ENCODE peak calls at places on chromosomes 6 and 20, in ten cellular contexts. I is GM12878; H is CD4-positive, alpha-beta memory T cell; Q is ovary; R is upper lobe of right lung; N is left lung; T is colonic mucosa; B is adrenal gland; X is transverse colon; K is WERI-Rb-1. Y is an unnamed sample. For H3K27me3, the result is how much of the 10 kb centered on the place peaks cover.

GRCh38 chr6:159892053-159892452 is 1.3 kb downstream of the MAS1 start:
- DNase-seq in H (no peak), X (no peak), K (peak), N (no peak), Q (no peak), I (no peak), R (no peak), B (no peak), T (no peak), Y (no peak)

GRCh38 chr6:5466459-5466858 is 205.1 kb downstream of the FARS2 start:
- DNase-seq in I (no peak), R (no peak), H (no peak), N (no peak), B (no peak), K (no peak), T (no peak), Q (no peak), X (no peak), Y (no peak)

GRCh38 chr6:143677891-143678737 is at the start of gene PHACTR2:
- DNase-seq in K (peak), T (peak), I (no peak), B (peak), Q (peak), R (peak), X (peak), H (peak), N (peak), Y (peak)

GRCh38 chr6:150088481-150089154 is 19.7 kb upstream of the ULBP3 start:
- DNase-seq in Q (no peak), X (no peak), I (no peak), R (no peak), N (no peak), T (no peak), B (no peak), K (no peak), H (no peak), Y (no peak)

GRCh38 chr6:109869398-109870165 is 108.5 kb upstream of the GPR6 start:
- DNase-seq in K (no peak), H (no peak), X (no peak), T (no peak), I (no peak), Q (peak), R (no peak), B (peak), N (no peak), Y (no peak)

GRCh38 chr20:38790210-38791053 is 15.1 kb upstream of the PPP1R16B start:
- DNase-seq in X (no peak), H (no peak), R (no peak), T (no peak), N (no peak), K (peak), B (peak), I (no peak), Q (no peak), Y (no peak)

GRCh38 chr6:5580736-5581568 is 319.6 kb downstream of the FARS2 start:
- DNase-seq in H (no peak), T (no peak), K (no peak), Q (no peak), N (no peak), B (no peak), R (no peak), I (no peak), X (no peak), Y (no peak)

GRCh38 chr6:5981274-5982026 is 25.3 kb downstream of the NRN1 start:
- DNase-seq in T (no peak), H (no peak), X (no peak), R (no peak), B (no peak), N (no peak), K (no peak), Q (no peak), I (no peak), Y (no peak)

GRCh38 chr20:1822564-1823420 is 72.4 kb upstream of the SIRPA start:
- DNase-seq in K (no peak), B (no peak), T (no peak), R (no peak), I (no peak), Q (no peak), X (no peak), N (no peak), H (no peak), Y (no peak)

GRCh38 chr20:45254867-45255266 is 503 bp upstream of the SLPI start:
- DNase-seq in K (no peak), N (no peak), B (no peak), X (no peak), Q (no peak), R (no peak), T (no peak), I (no peak), H (no peak), Y (no peak)

GRCh38 chr20:4217349-4217761 is 202.0 kb upstream of the RNF24 start:
- DNase-seq in I (no peak), R (no peak), K (no peak), T (peak), Q (no peak), B (no peak), H (no peak), X (peak), N (no peak), Y (peak)

GRCh38 chr20:38106461-38106860 is 58.6 kb downstream of the TGM2 start:
- DNase-seq in X (no peak), I (no peak), R (no peak), H (no peak), B (no peak), K (no peak), N (no peak), Q (no peak), T (no peak), Y (no peak)

GRCh38 chr6:116218172-116218633 is 35.7 kb downstream of the TSPYL4 start:
- DNase-seq in X (no peak), H (peak), K (no peak), T (no peak), N (no peak), I (no peak), B (no peak), R (no peak), Q (no peak), Y (no peak)

GRCh38 chr6:144036064-144036873 is 28.2 kb upstream of the PLAGL1 start:
- DNase-seq in I (no peak), X (peak), N (peak), K (no peak), R (peak), B (peak), H (no peak), T (peak), Q (no peak), Y (peak)

GRCh38 chr20:41905186-41905585 is 287.0 kb upstream of the CHD6 start:
- DNase-seq in K (peak), H (no peak), X (no peak), B (no peak), Q (no peak), I (no peak), N (no peak), R (no peak), T (no peak), Y (no peak)

GRCh38 chr6:25369450-25370086 is 90.4 kb downstream of the CARMIL1 start:
- DNase-seq in X (peak), B (no peak), R (no peak), K (peak), I (no peak), H (peak), T (peak), Q (no peak), N (no peak), Y (peak)

GRCh38 chr20:41632896-41633295 is 14.7 kb upstream of the CHD6 start:
- DNase-seq in I (no peak), X (no peak), H (no peak), N (no peak), Q (no peak), R (no peak), K (no peak), T (no peak), B (no peak), Y (no peak)

GRCh38 chr6:73129653-73130443 is 95.4 kb downstream of the KHDC1L start:
- DNase-seq in R (peak), X (peak), H (peak), T (peak), I (peak), Q (peak), B (peak), K (peak), N (peak), Y (peak)

DNA sequence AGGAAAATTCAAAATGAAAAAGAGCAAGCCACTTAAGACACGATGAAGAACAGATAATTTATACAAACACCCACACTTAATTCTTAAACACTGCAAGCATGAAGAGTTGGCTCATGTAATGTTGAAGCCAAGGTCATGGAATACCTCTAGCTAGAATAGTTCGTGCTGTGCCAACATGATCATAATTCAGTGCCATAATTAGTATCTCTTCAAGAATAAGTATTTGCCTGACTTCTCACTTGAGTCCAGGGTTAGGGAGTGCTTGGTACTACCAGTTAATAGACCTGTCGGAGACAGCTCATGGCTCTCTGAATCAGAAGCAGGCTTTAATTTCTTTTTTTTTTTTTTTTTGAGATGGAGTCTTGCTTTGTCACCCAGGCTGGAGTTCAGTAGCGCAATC is 206.3 kb downstream of the UNC5CL start:
- DNase-seq in X (no peak), B (no peak), Q (no peak), K (no peak), I (no peak), N (no peak), H (no peak), T (no peak), R (no peak), Y (no peak)
- H3K27me3 ChIP-seq in X (under half), B (under half), Q (under half), K (under half), I (under half), N (under half), H (under half), T (under half), R (under half), Y (under half)

DNA sequence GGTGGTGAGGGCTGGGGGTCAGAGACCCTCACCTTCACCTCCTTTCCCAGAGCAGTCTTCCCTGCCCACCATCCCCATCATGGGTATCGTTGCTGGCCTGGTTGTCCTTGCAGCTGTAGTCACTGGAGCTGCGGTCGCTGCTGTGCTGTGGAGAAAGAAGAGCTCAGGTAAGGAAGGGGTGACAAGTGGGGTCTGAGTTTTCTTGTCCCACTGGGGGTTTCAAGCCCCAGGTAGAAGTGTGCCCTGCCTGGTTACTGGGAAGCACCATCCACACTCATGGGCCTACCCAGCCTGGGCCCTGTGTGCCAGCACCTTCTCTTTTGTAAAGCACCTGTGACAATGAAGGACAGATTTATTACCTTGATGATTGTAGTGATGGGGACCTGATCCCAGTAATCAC is 2.1 kb downstream of the HLA-G start:
- DNase-seq in T (no peak), R (no peak), K (no peak), I (no peak), N (no peak), X (no peak), B (no peak), Q (no peak), H (no peak), Y (no peak)
- H3K27me3 ChIP-seq in T (under half), R (half or more), K (under half), I (under half), N (under half), X (half or more), B (under half), Q (under half), H (under half), Y (under half)

GRCh38 chr6:167143041-167143440 is 14.7 kb downstream of the GPR31 start:
- DNase-seq in T (no peak), B (no peak), N (no peak), X (no peak), I (no peak), Q (no peak), R (no peak), K (no peak), H (no peak), Y (no peak)
- H3K27me3 ChIP-seq in T (under half), B (under half), N (under half), X (under half), I (under half), Q (under half), R (under half), K (under half), H (under half), Y (under half)

GRCh38 chr20:23246682-23247664 is 103.6 kb upstream of the NXT1 start:
- DNase-seq in R (no peak), N (no peak), H (no peak), Q (peak), X (no peak), I (peak), T (no peak), K (no peak), B (peak), Y (peak)
- H3K27me3 ChIP-seq in R (under half), N (under half), H (under half), Q (under half), X (under half), I (under half), T (under half), K (half or more), B (under half), Y (under half)

GRCh38 chr20:34705008-34705382 is 851 bp downstream of the TP53INP2 start:
- DNase-seq in N (no peak), X (no peak), T (no peak), R (no peak), K (no peak), I (no peak), B (no peak), H (no peak), Q (no peak), Y (no peak)
- H3K27me3 ChIP-seq in N (under half), X (under half), T (under half), R (under half), K (under half), I (under half), B (under half), H (under half), Q (under half), Y (under half)

DNA sequence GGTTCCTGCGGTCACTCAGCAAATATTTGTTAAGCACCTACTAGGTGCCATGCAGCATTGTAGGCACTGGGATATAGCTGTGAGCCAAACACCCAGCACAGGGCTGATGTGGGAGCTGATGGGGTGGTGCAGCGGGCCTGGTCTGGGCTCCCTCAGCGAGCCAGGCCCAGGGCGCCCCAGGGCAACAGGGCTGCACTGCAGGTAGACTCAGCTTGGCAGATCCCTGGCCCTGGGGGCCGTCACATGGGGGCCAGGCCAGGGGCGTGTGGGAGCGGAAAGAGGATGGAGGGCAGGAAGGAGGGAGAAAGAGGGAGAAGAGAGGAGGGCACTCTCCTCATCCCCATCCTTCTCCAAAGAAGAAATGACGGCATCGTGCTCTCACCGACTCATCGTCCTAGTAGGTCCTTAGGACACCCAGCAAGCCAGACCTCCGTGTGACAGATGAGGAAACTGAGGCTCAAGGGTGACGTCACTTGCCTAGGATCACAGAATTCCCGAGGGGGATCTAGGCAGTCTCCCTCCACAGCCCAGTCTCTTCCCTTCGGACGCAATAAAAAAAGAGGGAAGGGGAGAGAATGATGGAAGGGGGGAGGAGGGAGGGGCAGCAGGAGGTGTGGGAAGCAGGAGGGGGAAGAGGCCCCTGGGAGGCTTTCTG is 53.3 kb downstream of the RBM38 start:
- DNase-seq in T (no peak), R (no peak), X (no peak), Q (no peak), K (no peak), B (no peak), I (no peak), N (no peak), H (no peak), Y (no peak)
- H3K27me3 ChIP-seq in T (under half), R (under half), X (under half), Q (under half), K (under half), B (under half), I (under half), N (under half), H (under half), Y (under half)

DNA sequence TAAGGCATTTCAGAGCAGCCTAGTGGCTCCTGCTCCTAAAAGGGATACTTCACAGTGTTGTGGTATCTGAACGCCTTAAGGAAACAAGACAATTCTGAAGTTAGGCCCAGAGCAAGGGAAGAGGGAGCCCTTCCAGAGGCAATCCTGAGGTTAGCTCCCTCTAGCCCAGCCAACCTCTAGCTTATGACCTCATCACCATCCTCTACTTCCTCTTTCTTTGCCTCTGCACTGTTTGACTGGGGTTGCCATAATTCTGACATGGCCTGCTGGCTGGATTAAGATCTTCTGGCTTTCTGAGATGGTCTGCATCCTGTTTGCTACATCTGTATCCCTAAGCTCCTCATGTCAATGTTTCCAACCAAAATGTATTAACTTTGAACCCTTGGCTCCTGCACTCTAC is 23.3 kb upstream of the BMP2 start:
- DNase-seq in N (no peak), Q (no peak), K (no peak), T (no peak), I (no peak), H (no peak), R (no peak), B (no peak), X (no peak), Y (no peak)
- H3K27me3 ChIP-seq in N (under half), Q (under half), K (under half), T (under half), I (under half), H (under half), R (under half), B (under half), X (under half), Y (under half)